ENCODE peak calls at places on chromosome 12, in nine cellular contexts. V is foreskin fibroblast, L is psoas muscle, G is mesenchymal stem cell, F is GM06990, K is GM12865, T is fibroblast of lung, Y is Peyer's patch, U is adipocyte. X is an unnamed sample.

GRCh38 chr12:124686001-124686884 is 118.8 kb upstream of the NCOR2 start:
- DNase-seq in Y (no peak), L (no peak), G (peak; percentile 92), V (peak; percentile 59), K (no peak), U (peak; percentile 41), F (no peak), T (peak; percentile 84), X (no peak)

GRCh38 chr12:11555743-11556625 is 93.5 kb upstream of the ETV6 start:
- DNase-seq in Y (no peak), K (no peak), F (no peak), G (no peak), L (no peak), U (no peak), V (no peak), T (peak; percentile 39), X (no peak)

GRCh38 chr12:121875582-121875981 is 13.0 kb upstream of the PSMD9 start:
- DNase-seq in U (no peak), F (no peak), Y (no peak), G (no peak), L (no peak), K (no peak), V (no peak), T (no peak), X (no peak)

GRCh38 chr12:46224401-46224800 is 44.4 kb downstream of the SLC38A1 start:
- DNase-seq in K (no peak), V (peak; percentile 51), G (no peak), U (peak; percentile 79), T (peak; percentile 58), L (peak; percentile 47), F (no peak), Y (no peak), X (no peak)

GRCh38 chr12:57560516-57560915 is 10.7 kb downstream of the KIF5A start:
- DNase-seq in U (no peak), G (no peak), Y (no peak), F (no peak), K (no peak), T (no peak), L (no peak), V (no peak), X (no peak)

GRCh38 chr12:95648990-95649791 is 97.9 kb upstream of the USP44 start:
- DNase-seq in L (no peak), V (peak; percentile 81), F (no peak), K (no peak), Y (no peak), U (peak; percentile 53), G (no peak), T (peak; percentile 45), X (no peak)

GRCh38 chr12:124940393-124941169 is 26.1 kb upstream of the UBC start:
- DNase-seq in T (peak; percentile 83), Y (peak; percentile 92), F (peak; percentile 83), L (peak; percentile 92), U (peak; percentile 96), V (peak; percentile 92), G (peak; percentile 93), K (peak; percentile 93), X (peak; percentile 89)

GRCh38 chr12:9936597-9936996 is 4.4 kb upstream of the CLEC2A start:
- DNase-seq in G (peak; percentile 61), F (no peak), V (no peak), L (no peak), K (no peak), Y (no peak), T (no peak), U (no peak), X (no peak)

GRCh38 chr12:131830335-131831020 is 2.3 kb downstream of the MMP17 start:
- DNase-seq in F (no peak), V (peak; percentile 91), K (peak; percentile 56), U (peak; percentile 92), Y (peak; percentile 67), T (peak; percentile 81), G (peak; percentile 80), L (peak; percentile 87), X (peak; percentile 74)

GRCh38 chr12:91388573-91388972 is 206.0 kb upstream of the DCN start:
- DNase-seq in K (no peak), L (no peak), G (no peak), T (no peak), F (no peak), U (peak; percentile 63), V (no peak), Y (no peak), X (no peak)

GRCh38 chr12:107110519-107110859 is 17.1 kb upstream of the CRY1 start:
- DNase-seq in K (no peak), G (no peak), Y (no peak), T (no peak), V (no peak), F (no peak), L (no peak), U (no peak), X (no peak)

GRCh38 chr12:107107381-107107780 is 14.0 kb upstream of the CRY1 start:
- DNase-seq in Y (no peak), L (no peak), U (no peak), K (no peak), T (no peak), F (no peak), V (no peak), G (no peak), X (no peak)

GRCh38 chr12:107111314-107111713 is 18.0 kb upstream of the CRY1 start:
- DNase-seq in F (no peak), V (no peak), L (no peak), G (no peak), K (no peak), T (no peak), U (no peak), Y (no peak), X (no peak)

GRCh38 chr12:107108995-107109508 is 15.7 kb upstream of the CRY1 start:
- DNase-seq in U (no peak), L (no peak), Y (no peak), G (no peak), V (no peak), F (no peak), K (no peak), T (no peak), X (no peak)

DNA sequence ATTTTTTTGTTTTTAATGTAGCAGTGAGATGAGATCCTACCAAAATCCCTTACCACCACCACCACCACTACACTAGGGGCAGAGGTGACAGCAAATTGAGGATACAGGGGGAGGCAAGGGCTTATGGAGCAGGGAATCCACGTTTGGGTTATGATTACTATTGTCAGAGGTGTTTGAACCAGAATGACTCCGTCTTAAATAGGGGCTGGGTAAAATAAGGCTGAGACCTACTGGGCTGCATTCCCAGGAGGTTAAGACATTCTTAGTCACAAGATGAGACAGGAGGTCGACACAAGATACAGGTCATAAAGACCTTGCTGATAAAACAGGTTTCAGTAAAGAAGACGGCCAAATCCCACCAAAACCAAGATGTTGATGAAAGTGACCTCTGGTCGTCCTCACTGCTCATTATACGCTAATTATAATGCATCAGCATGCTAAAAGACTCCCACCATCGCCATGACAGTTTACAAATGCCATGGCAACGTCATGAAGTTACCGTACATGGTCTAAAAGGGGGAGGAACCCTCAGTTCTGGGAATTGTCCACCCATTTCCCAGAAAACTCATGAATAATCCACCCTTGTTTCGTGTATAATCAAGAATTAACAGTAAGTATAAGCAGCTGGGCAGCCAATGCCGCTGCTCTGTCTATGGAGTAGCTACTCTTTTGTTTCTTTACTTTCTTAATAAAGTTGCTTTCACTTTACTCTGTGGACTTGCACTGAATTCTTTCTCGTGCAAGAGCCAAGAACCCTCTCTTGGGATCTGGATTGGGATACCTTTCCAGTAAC is 16.6 kb upstream of the CRY1 start:
- DNase-seq in K (no peak), V (no peak), L (no peak), T (peak; percentile 51), G (no peak), F (no peak), Y (no peak), U (peak; percentile 28), X (no peak)
- H3K4me3 ChIP-seq in K (no peak overlapping the region), V (no peak overlapping the region), L (peak overlapping the region; percentile 22), T (no peak overlapping the region), G (peak overlapping the region; percentile 69), F (no peak overlapping the region), Y (no peak overlapping the region), U (peak overlapping the region; percentile 76), X (no peak overlapping the region)

GRCh38 chr12:63154560-63154959 is 3.6 kb upstream of the AVPR1A start:
- DNase-seq in V (no peak), F (no peak), U (no peak), Y (no peak), L (no peak), T (no peak), K (no peak), G (no peak), X (no peak)

GRCh38 chr12:63149884-63150254 is 1.1 kb downstream of the AVPR1A start:
- DNase-seq in V (no peak), F (peak; percentile 1), U (no peak), K (no peak), T (no peak), G (no peak), Y (peak; percentile 25), L (peak; percentile 12), X (peak; percentile 3)

GRCh38 chr12:63151061-63151897 is at the start of gene AVPR1A:
- DNase-seq in U (peak; percentile 30), K (no peak), V (no peak), Y (peak; percentile 34), L (peak; percentile 19), G (peak; percentile 3), T (no peak), F (peak; percentile 1), X (peak; percentile 37)

GRCh38 chr12:63151898-63152700 is 1.1 kb upstream of the AVPR1A start:
- DNase-seq in Y (peak; percentile 46), U (peak; percentile 82), L (no peak), K (peak; percentile 49), V (peak; percentile 22), G (peak; percentile 31), F (peak; percentile 3), T (peak; percentile 38), X (peak; percentile 15)

GRCh38 chr12:63150255-63151060 is 543 bp downstream of the AVPR1A start:
- DNase-seq in G (peak; percentile 5), Y (peak; percentile 41), K (no peak), U (peak; percentile 10), L (peak; percentile 15), F (peak; percentile 14), V (no peak), T (no peak), X (peak; percentile 3)
- H3K4me3 ChIP-seq in G (peak overlapping the region; percentile 75), Y (no peak overlapping the region), K (no peak overlapping the region), U (peak overlapping the region; percentile 85), L (peak overlapping the region; percentile 64), F (no peak overlapping the region), V (no peak overlapping the region), T (peak overlapping the region; percentile 25), X (peak overlapping the region; percentile 53)

GRCh38 chr12:47900101-47900479 is 4.7 kb downstream of the VDR start:
- DNase-seq in G (no peak), T (no peak), U (no peak), V (no peak), L (no peak), F (no peak), Y (no peak), K (no peak), X (no peak)
- H3K4me3 ChIP-seq in G (no peak overlapping the region), T (no peak overlapping the region), U (no peak overlapping the region), V (no peak overlapping the region), L (no peak overlapping the region), F (no peak overlapping the region), Y (no peak overlapping the region), K (no peak overlapping the region), X (no peak overlapping the region)

DNA sequence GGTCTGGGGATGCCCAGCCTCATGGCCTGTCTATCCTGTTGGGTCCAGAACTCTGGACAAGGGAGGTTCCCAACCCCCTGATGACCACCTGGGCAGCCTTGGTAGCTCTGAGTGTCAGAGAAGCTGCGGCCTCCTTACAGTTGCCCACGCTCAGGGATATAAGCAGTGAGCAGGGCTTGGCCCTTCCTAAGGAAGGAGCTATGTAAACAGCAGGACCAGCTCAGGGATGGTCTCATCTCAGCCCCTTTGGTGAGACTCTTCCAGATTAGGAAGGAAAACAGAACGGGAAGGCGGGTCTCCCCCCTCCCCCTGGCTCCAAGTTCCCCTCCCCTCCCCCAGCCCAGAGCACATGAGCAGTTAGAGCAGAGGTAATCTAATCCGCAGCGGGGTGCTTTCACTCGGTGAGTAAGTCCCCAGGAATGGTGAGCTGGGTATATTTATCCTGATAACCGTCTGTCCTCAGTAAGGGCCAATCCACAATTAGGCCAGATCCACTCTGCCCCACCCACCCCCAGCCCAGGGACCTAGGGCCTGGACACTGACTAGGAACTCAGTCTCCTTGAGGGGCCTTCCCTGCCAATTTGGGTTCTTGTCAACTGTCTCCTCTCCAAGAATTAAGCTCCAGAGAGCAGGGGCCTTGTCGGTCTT is 29.5 kb upstream of the RPLP0 start:
- DNase-seq in L (peak; percentile 88), V (peak; percentile 96), U (peak; percentile 96), K (no peak), Y (peak; percentile 53), F (no peak), T (peak; percentile 97), G (peak; percentile 96), X (peak; percentile 64)
- H3K4me3 ChIP-seq in L (peak overlapping the region; percentile 52), V (peak overlapping the region; percentile 9), U (peak overlapping the region; percentile 63), K (no peak overlapping the region), Y (no peak overlapping the region), F (no peak overlapping the region), T (peak overlapping the region; percentile 32), G (peak overlapping the region; percentile 59), X (no peak overlapping the region)

X was measured in heart right ventricle.